ENCODE peak calls at places on chromosomes 16 and 17, in seven cellular contexts. One of them, this sample, is unnamed.
A peak's percentile ranks its signal among the peaks of the same experiment; 100 is the strongest.

GRCh38 chr17:10197721-10198508 is 491 bp downstream of the GAS7 start:
- DNase-seq in body of pancreas: no peak
- DNase-seq in GM23248: peak; percentile 54
- DNase-seq in left ventricle myocardium inferior: peak; percentile 20
- DNase-seq in right lobe of liver: no peak
- DNase-seq in H1: no peak
- DNase-seq in mucosa of descending colon: no peak
- DNase-seq in this sample: no peak

GRCh38 chr16:12538667-12539081 is 265.0 kb downstream of the CPPED1 start:
- DNase-seq in body of pancreas: no peak
- DNase-seq in GM23248: no peak
- DNase-seq in left ventricle myocardium inferior: no peak
- DNase-seq in right lobe of liver: no peak
- DNase-seq in H1: no peak
- DNase-seq in mucosa of descending colon: no peak
- DNase-seq in this sample: no peak

GRCh38 chr16:58176608-58177346 is 21.1 kb downstream of the CSNK2A2 start:
- DNase-seq in body of pancreas: no peak
- DNase-seq in GM23248: no peak
- DNase-seq in left ventricle myocardium inferior: no peak
- DNase-seq in right lobe of liver: no peak
- DNase-seq in H1: no peak
- DNase-seq in mucosa of descending colon: no peak
- DNase-seq in this sample: no peak

GRCh38 chr16:874366-875181 is 74.0 kb upstream of the GNG13 start:
- DNase-seq in body of pancreas: no peak
- DNase-seq in GM23248: no peak
- DNase-seq in left ventricle myocardium inferior: peak; percentile 5
- DNase-seq in right lobe of liver: peak; percentile 49
- DNase-seq in H1: no peak
- DNase-seq in mucosa of descending colon: peak; percentile 33
- DNase-seq in this sample: no peak

GRCh38 chr16:80526418-80527061 is 14.3 kb upstream of the DYNLRB2 start:
- DNase-seq in body of pancreas: peak; percentile 57
- DNase-seq in GM23248: peak; percentile 76
- DNase-seq in left ventricle myocardium inferior: no peak
- DNase-seq in right lobe of liver: no peak
- DNase-seq in H1: no peak
- DNase-seq in mucosa of descending colon: no peak
- DNase-seq in this sample: no peak

GRCh38 chr17:10198509-10199249 is at the start of gene GAS7:
- DNase-seq in body of pancreas: peak; percentile 45
- DNase-seq in GM23248: peak; percentile 78
- DNase-seq in left ventricle myocardium inferior: peak; percentile 81
- DNase-seq in right lobe of liver: peak; percentile 65
- DNase-seq in H1: no peak
- DNase-seq in mucosa of descending colon: peak; percentile 66
- DNase-seq in this sample: no peak

GRCh38 chr16:12187939-12188673 is 211.6 kb downstream of the SNX29 start:
- DNase-seq in body of pancreas: no peak
- DNase-seq in GM23248: peak; percentile 72
- DNase-seq in left ventricle myocardium inferior: no peak
- DNase-seq in right lobe of liver: no peak
- DNase-seq in H1: no peak
- DNase-seq in mucosa of descending colon: no peak
- DNase-seq in this sample: no peak

GRCh38 chr17:83159204-83160049 is 80.0 kb downstream of the METRNL start:
- DNase-seq in body of pancreas: no peak
- DNase-seq in GM23248: no peak
- DNase-seq in left ventricle myocardium inferior: no peak
- DNase-seq in right lobe of liver: no peak
- DNase-seq in H1: no peak
- DNase-seq in mucosa of descending colon: no peak
- DNase-seq in this sample: no peak

DNA sequence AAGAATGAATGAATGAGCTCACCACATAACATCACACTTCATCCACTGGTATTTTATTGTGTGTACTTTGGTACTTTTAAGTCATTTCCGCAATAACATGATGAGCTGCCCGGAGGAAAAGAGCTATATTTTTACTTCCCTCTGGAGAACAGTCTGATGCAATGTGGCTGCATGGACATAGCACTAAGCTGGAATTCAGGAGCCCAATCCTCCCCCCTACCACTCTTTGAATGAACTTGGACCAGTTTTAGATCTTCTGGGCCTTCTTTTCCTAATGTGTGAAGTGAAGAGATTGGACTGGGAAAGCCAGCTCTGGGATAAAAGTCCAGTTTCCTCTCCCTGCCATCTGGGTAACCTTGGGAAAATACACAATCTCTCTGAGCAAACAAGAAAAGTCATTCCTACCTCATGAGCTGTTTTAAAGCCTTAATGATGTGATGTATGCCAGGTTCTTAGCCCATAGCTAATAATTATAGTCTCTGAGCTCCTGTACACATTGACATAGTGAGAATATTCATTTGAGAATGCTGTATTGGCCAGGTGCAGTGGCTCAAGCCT is 79.3 kb downstream of the ABCC12 start:
- DNase-seq in body of pancreas: peak; percentile 21
- DNase-seq in GM23248: peak; percentile 62
- DNase-seq in left ventricle myocardium inferior: no peak
- DNase-seq in right lobe of liver: no peak
- DNase-seq in H1: no peak
- DNase-seq in mucosa of descending colon: no peak
- DNase-seq in this sample: no peak
- H3K4me3 ChIP-seq in body of pancreas: no peak overlapping the region
- H3K4me3 ChIP-seq in GM23248: no peak overlapping the region
- H3K4me3 ChIP-seq in left ventricle myocardium inferior: no peak overlapping the region
- H3K4me3 ChIP-seq in right lobe of liver: no peak overlapping the region
- H3K4me3 ChIP-seq in H1: no peak overlapping the region
- H3K4me3 ChIP-seq in mucosa of descending colon: no peak overlapping the region
- H3K4me3 ChIP-seq in this sample: no peak overlapping the region

GRCh38 chr17:27407916-27408846 is 48.1 kb upstream of the KSR1 start:
- DNase-seq in body of pancreas: no peak
- DNase-seq in GM23248: peak; percentile 86
- DNase-seq in left ventricle myocardium inferior: no peak
- DNase-seq in right lobe of liver: no peak
- DNase-seq in H1: no peak
- DNase-seq in mucosa of descending colon: no peak
- DNase-seq in this sample: no peak
- H3K4me3 ChIP-seq in body of pancreas: no peak overlapping the region
- H3K4me3 ChIP-seq in GM23248: no peak overlapping the region
- H3K4me3 ChIP-seq in left ventricle myocardium inferior: no peak overlapping the region
- H3K4me3 ChIP-seq in right lobe of liver: no peak overlapping the region
- H3K4me3 ChIP-seq in H1: no peak overlapping the region
- H3K4me3 ChIP-seq in mucosa of descending colon: no peak overlapping the region
- H3K4me3 ChIP-seq in this sample: no peak overlapping the region

GRCh38 chr17:30346211-30346831 is 12.5 kb upstream of the TMIGD1 start:
- DNase-seq in body of pancreas: no peak
- DNase-seq in GM23248: peak; percentile 20
- DNase-seq in left ventricle myocardium inferior: no peak
- DNase-seq in right lobe of liver: no peak
- DNase-seq in H1: no peak
- DNase-seq in mucosa of descending colon: no peak
- DNase-seq in this sample: no peak

GRCh38 chr17:30345089-30345433 is 11.2 kb upstream of the TMIGD1 start:
- DNase-seq in body of pancreas: no peak
- DNase-seq in GM23248: no peak
- DNase-seq in left ventricle myocardium inferior: no peak
- DNase-seq in right lobe of liver: no peak
- DNase-seq in H1: no peak
- DNase-seq in mucosa of descending colon: no peak
- DNase-seq in this sample: no peak

GRCh38 chr17:30345527-30346075 is 11.7 kb upstream of the TMIGD1 start:
- DNase-seq in body of pancreas: peak; percentile 37
- DNase-seq in GM23248: no peak
- DNase-seq in left ventricle myocardium inferior: no peak
- DNase-seq in right lobe of liver: no peak
- DNase-seq in H1: no peak
- DNase-seq in mucosa of descending colon: no peak
- DNase-seq in this sample: no peak

GRCh38 chr17:30343741-30344140 is 9.9 kb upstream of the TMIGD1 start:
- DNase-seq in body of pancreas: no peak
- DNase-seq in GM23248: no peak
- DNase-seq in left ventricle myocardium inferior: no peak
- DNase-seq in right lobe of liver: no peak
- DNase-seq in H1: no peak
- DNase-seq in mucosa of descending colon: no peak
- DNase-seq in this sample: no peak

GRCh38 chr17:30344283-30345088 is 10.6 kb upstream of the TMIGD1 start:
- DNase-seq in body of pancreas: peak; percentile 91
- DNase-seq in GM23248: peak; percentile 45
- DNase-seq in left ventricle myocardium inferior: peak; percentile 36
- DNase-seq in right lobe of liver: peak; percentile 85
- DNase-seq in H1: no peak
- DNase-seq in mucosa of descending colon: peak; percentile 83
- DNase-seq in this sample: no peak
- H3K4me3 ChIP-seq in body of pancreas: no peak overlapping the region
- H3K4me3 ChIP-seq in GM23248: no peak overlapping the region
- H3K4me3 ChIP-seq in left ventricle myocardium inferior: no peak overlapping the region
- H3K4me3 ChIP-seq in right lobe of liver: peak overlapping the region; percentile 0
- H3K4me3 ChIP-seq in H1: no peak overlapping the region
- H3K4me3 ChIP-seq in mucosa of descending colon: no peak overlapping the region
- H3K4me3 ChIP-seq in this sample: no peak overlapping the region

GRCh38 chr16:29876186-29876577 is 13.2 kb upstream of the CDIPT start:
- DNase-seq in body of pancreas: no peak
- DNase-seq in GM23248: no peak
- DNase-seq in left ventricle myocardium inferior: no peak
- DNase-seq in right lobe of liver: no peak
- DNase-seq in H1: peak; percentile 49
- DNase-seq in mucosa of descending colon: no peak
- DNase-seq in this sample: no peak
- H3K4me3 ChIP-seq in body of pancreas: no peak overlapping the region
- H3K4me3 ChIP-seq in GM23248: peak overlapping the region; percentile 50
- H3K4me3 ChIP-seq in left ventricle myocardium inferior: peak overlapping the region; percentile 49
- H3K4me3 ChIP-seq in right lobe of liver: no peak overlapping the region
- H3K4me3 ChIP-seq in H1: peak overlapping the region; percentile 57
- H3K4me3 ChIP-seq in mucosa of descending colon: no peak overlapping the region
- H3K4me3 ChIP-seq in this sample: peak overlapping the region; percentile 28

This sample was measured in esophagus squamous epithelium.